ENCODE peak calls at places on chromosomes 2 and 18, in nine cellular contexts. R, N, Z, Q, J, L, G, O and E are unnamed samples.

GRCh38 chr2:169637620-169638019 is 53.5 kb downstream of the PPIG start:
- DNase-seq in R (no peak), N (no peak), Z (no peak), Q (peak), J (no peak), L (peak), G (no peak), O (no peak), E (peak)

GRCh38 chr2:120552800-120553471 is 182.7 kb upstream of the GLI2 start:
- DNase-seq in R (peak), N (no peak), Z (peak), Q (no peak), J (peak), L (peak), G (peak), O (peak), E (no peak)

GRCh38 chr2:42755161-42755900 is 8.6 kb downstream of the OXER1 start:
- DNase-seq in R (no peak), N (no peak), Z (no peak), Q (no peak), J (no peak), L (peak), G (peak), O (no peak), E (no peak)

GRCh38 chr18:40553029-40553428 is 1402.0 kb upstream of the PIK3C3 start:
- DNase-seq in R (no peak), N (no peak), Z (no peak), Q (no peak), J (no peak), L (no peak), G (no peak), O (no peak), E (no peak)

GRCh38 chr2:83531211-83531610 is 927.9 kb downstream of the SUCLG1 start:
- DNase-seq in R (no peak), N (no peak), Z (no peak), Q (no peak), J (no peak), L (peak), G (no peak), O (no peak), E (no peak)

GRCh38 chr2:96336104-96336775 is 674 bp downstream of the NCAPH start:
- DNase-seq in R (no peak), N (no peak), Z (no peak), Q (no peak), J (no peak), L (no peak), G (no peak), O (no peak), E (no peak)

GRCh38 chr2:24837996-24838513 is 44.8 kb downstream of the CENPO start:
- DNase-seq in R (no peak), N (no peak), Z (peak), Q (no peak), J (peak), L (no peak), G (no peak), O (no peak), E (no peak)

GRCh38 chr18:2240311-2240705 is 331.0 kb downstream of the METTL4 start:
- DNase-seq in R (no peak), N (no peak), Z (no peak), Q (no peak), J (no peak), L (peak), G (no peak), O (no peak), E (no peak)

GRCh38 chr2:20661028-20661980 is 5.6 kb upstream of the GDF7 start:
- DNase-seq in R (peak), N (peak), Z (peak), Q (no peak), J (peak), L (peak), G (peak), O (peak), E (no peak)

GRCh38 chr2:193845604-193846003 is 1650.9 kb upstream of the TMEFF2 start:
- DNase-seq in R (no peak), N (no peak), Z (no peak), Q (no peak), J (no peak), L (no peak), G (no peak), O (no peak), E (no peak)

GRCh38 chr2:146229513-146230155 is 1615.2 kb upstream of the ACVR2A start:
- DNase-seq in R (no peak), N (no peak), Z (no peak), Q (no peak), J (no peak), L (no peak), G (no peak), O (no peak), E (no peak)

GRCh38 chr18:49874238-49874637 is 60.9 kb upstream of the ACAA2 start:
- DNase-seq in R (no peak), N (no peak), Z (no peak), Q (no peak), J (no peak), L (no peak), G (no peak), O (no peak), E (no peak)

GRCh38 chr2:212940816-212941215 is 210.6 kb downstream of the IKZF2 start:
- DNase-seq in R (peak), N (no peak), Z (no peak), Q (no peak), J (no peak), L (peak), G (peak), O (peak), E (no peak)

GRCh38 chr18:67997496-67997895 is 481.0 kb upstream of the DSEL start:
- DNase-seq in R (no peak), N (no peak), Z (no peak), Q (no peak), J (no peak), L (no peak), G (no peak), O (no peak), E (no peak)

GRCh38 chr2:222480497-222480896 is 56.2 kb downstream of the SGPP2 start:
- DNase-seq in R (no peak), N (no peak), Z (no peak), Q (no peak), J (no peak), L (peak), G (no peak), O (no peak), E (no peak)

GRCh38 chr2:157257312-157258252 is at the start of gene GALNT5:
- DNase-seq in R (no peak), N (no peak), Z (no peak), Q (no peak), J (no peak), L (peak), G (peak), O (no peak), E (no peak)

GRCh38 chr2:62569907-62570793 is 64.2 kb upstream of the TMEM17 start:
- DNase-seq in R (peak), N (no peak), Z (no peak), Q (no peak), J (no peak), L (no peak), G (peak), O (no peak), E (no peak)

GRCh38 chr2:66534461-66534860 is 99.5 kb downstream of the MEIS1 start:
- DNase-seq in R (no peak), N (no peak), Z (no peak), Q (no peak), J (no peak), L (no peak), G (no peak), O (no peak), E (no peak)

DNA sequence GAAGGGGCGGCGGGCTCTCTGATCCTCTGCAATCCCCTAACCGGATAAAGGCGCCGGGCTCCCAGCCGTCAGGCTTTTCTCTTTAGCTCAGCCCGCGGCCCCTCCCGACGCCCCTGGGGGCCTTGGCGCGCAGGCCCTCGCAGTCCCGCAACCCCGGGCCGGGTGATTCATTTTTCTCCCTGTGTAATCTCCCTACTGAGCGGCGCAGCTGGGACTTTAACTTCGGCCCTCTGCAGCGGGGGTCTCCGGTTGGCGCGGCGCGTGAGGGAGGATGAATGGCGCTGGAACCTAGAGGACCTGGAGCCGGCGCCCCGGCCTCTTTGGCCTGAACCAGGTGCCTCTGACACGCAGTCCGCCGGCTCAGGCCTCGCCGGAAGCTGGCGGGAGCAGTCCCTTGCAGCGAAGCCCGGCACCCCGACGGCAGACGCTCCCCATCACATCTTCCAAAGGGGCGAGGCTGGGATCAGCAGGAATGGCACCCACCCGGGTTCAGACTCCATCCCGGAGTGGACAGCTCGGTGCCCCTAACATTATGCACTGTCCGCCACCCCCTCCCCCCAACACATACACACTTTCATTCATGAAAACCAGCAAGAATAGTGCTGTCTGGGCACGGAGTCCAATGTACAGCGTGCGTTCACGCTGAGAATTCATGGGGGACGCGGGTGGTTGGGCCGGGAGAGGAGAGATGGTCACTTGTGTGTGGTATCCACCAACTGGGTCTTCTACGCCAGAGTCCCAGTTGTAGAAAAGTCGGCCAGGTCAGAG is 1.2 kb downstream of the CNGA3 start:
- DNase-seq in R (no peak), N (no peak), Z (no peak), Q (no peak), J (no peak), L (no peak), G (no peak), O (no peak), E (no peak)
- H3K4me3 ChIP-seq in R (no peak), N (no peak), Z (no peak), Q (no peak), J (no peak), L (no peak), G (no peak), O (peak), E (no peak)

GRCh38 chr2:161426416-161426787 is 10.3 kb downstream of the TBR1 start:
- DNase-seq in R (no peak), N (no peak), Z (no peak), Q (no peak), J (no peak), L (no peak), G (no peak), O (no peak), E (no peak)

GRCh38 chr2:161425966-161426365 is 9.9 kb downstream of the TBR1 start:
- DNase-seq in R (no peak), N (no peak), Z (no peak), Q (no peak), J (no peak), L (no peak), G (no peak), O (no peak), E (no peak)

GRCh38 chr2:161426788-161427412 is 10.8 kb downstream of the TBR1 start:
- DNase-seq in R (no peak), N (no peak), Z (no peak), Q (no peak), J (no peak), L (peak), G (no peak), O (no peak), E (no peak)

GRCh38 chr2:161428240-161428587 is 12.1 kb downstream of the TBR1 start:
- DNase-seq in R (no peak), N (no peak), Z (no peak), Q (no peak), J (no peak), L (no peak), G (no peak), O (no peak), E (no peak)

DNA sequence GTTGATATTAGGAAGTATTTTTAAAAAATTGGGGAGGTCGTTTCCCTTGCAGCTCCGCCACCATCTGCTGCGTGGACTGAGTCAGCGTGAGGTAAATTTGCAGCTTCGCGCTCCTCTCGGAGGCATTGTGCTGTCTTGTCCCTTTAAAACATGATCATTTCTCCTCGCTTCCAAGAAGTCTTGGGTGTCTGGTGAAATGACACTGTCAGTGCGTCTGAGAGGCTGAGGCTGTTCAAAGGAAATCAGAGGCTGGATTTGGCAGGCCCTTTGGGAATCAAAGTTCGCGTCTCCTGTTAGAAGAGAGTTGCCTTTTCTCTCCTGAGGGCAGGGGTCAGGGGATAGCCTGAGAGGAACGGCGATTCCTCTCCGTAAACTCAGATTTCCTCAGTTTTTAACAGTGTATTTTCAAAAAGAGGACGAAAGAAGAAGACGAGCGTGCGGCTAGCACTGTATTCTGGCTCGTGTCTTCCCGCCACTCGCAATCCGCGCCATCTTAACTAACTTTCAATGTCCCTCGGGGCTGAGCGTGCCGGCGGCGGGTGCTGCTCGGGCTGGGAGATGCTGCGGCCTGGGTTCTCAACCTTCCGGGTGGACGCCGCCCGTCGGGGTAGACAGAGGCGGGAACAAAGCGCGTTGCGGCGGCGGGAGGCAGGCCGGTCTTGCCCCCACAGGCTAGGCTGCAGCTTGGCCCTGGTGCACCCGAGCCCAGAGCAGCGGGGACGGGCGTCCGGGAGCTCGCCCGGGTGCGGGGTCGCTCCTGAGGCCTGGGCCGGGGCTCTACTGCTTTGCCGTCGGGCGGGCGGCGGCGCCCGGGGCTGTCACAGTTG is 11.5 kb downstream of the TBR1 start:
- DNase-seq in R (no peak), N (no peak), Z (peak), Q (no peak), J (peak), L (no peak), G (no peak), O (no peak), E (no peak)
- H3K4me3 ChIP-seq in R (no peak), N (no peak), Z (no peak), Q (no peak), J (peak), L (no peak), G (no peak), O (peak), E (peak)

DNA sequence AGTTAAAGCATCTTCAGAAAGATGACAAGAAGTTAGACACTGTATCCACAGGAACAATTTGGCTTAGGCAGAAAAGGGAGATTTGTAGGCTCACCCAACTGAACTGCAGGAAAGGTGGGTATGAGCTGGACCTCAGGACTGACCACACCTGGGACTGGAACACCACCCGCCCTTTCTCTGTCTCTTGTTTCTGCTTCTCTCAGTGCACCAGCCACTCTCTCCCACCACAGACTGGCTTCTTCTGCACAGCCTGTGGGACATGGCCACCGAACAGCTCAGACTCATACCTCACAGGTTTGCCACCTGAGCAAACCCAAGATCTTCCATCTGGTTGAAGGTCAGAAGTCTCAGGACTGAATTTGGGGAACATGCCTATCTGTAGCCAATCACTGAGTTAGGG is 14.2 kb upstream of the MALT1 start:
- DNase-seq in R (no peak), N (no peak), Z (no peak), Q (no peak), J (no peak), L (no peak), G (no peak), O (no peak), E (no peak)
- H3K4me3 ChIP-seq in R (no peak), N (no peak), Z (no peak), Q (no peak), J (no peak), L (no peak), G (no peak), O (no peak), E (no peak)

GRCh38 chr2:209062210-209062609 is 361.6 kb upstream of the MAP2 start:
- DNase-seq in R (no peak), N (no peak), Z (no peak), Q (no peak), J (no peak), L (no peak), G (no peak), O (no peak), E (no peak)
- H3K4me3 ChIP-seq in R (no peak), N (no peak), Z (no peak), Q (no peak), J (no peak), L (no peak), G (no peak), O (no peak), E (no peak)

GRCh38 chr18:57619881-57620280 is 1.8 kb downstream of the NARS1 start:
- DNase-seq in R (no peak), N (no peak), Z (no peak), Q (no peak), J (no peak), L (no peak), G (no peak), O (no peak), E (no peak)
- H3K4me3 ChIP-seq in R (no peak), N (no peak), Z (no peak), Q (no peak), J (peak), L (peak), G (no peak), O (no peak), E (no peak)

GRCh38 chr2:199458017-199458805 is 472 bp upstream of the SATB2 start:
- DNase-seq in R (peak), N (peak), Z (peak), Q (no peak), J (peak), L (no peak), G (peak), O (no peak), E (no peak)

GRCh38 chr2:199457147-199458016 is at the start of gene SATB2:
- DNase-seq in R (peak), N (no peak), Z (peak), Q (no peak), J (peak), L (peak), G (peak), O (no peak), E (no peak)

GRCh38 chr2:199455186-199455532 is 2.6 kb downstream of the SATB2 start:
- DNase-seq in R (no peak), N (no peak), Z (no peak), Q (no peak), J (no peak), L (no peak), G (no peak), O (no peak), E (no peak)

GRCh38 chr2:199456383-199457146 is 1.2 kb downstream of the SATB2 start:
- DNase-seq in R (no peak), N (no peak), Z (no peak), Q (no peak), J (no peak), L (no peak), G (no peak), O (no peak), E (no peak)

DNA sequence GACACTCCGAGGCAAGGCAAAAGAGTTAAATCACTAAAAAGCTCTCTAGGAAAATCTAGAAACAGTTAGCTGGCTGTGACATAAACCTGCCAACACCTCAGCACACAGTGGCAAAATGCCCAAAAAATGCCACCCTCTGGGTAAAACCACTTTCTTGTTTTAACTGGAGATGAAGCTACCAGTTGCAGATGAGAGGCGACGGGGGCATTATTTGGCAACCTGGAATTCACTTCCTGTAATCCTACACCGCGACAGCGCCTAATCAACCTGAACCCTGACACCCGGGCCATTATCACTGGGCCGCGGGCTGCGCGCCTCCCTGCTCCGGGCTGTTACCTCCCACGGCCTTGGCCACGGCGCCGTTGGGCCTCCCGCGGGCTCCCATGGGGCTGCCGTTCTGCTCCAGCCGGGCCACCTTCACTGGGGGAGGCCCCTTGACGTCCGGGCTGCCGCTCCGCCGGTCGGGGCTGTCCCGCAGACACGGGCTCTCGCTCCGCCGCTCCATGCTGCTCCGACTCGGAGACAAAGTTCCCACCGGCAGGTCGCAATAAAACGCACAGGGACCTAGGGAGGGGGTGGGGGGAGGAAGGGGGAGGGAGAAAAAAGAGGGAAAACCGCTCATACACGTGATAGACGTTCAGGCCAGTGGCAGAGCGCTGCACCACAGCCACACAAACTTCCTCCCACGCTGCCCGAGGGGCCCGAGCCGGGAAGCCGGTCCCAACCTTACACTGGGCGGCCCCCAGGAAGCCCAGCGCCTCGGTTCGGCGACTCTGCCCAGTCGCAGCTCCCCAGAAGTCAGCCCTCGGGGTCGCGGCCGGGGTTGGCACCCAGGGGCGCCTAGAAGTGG is 2.0 kb downstream of the SATB2 start:
- DNase-seq in R (peak), N (no peak), Z (peak), Q (no peak), J (peak), L (peak), G (peak), O (no peak), E (no peak)
- H3K4me3 ChIP-seq in R (peak), N (no peak), Z (peak), Q (peak), J (peak), L (peak), G (no peak), O (peak), E (peak)

DNA sequence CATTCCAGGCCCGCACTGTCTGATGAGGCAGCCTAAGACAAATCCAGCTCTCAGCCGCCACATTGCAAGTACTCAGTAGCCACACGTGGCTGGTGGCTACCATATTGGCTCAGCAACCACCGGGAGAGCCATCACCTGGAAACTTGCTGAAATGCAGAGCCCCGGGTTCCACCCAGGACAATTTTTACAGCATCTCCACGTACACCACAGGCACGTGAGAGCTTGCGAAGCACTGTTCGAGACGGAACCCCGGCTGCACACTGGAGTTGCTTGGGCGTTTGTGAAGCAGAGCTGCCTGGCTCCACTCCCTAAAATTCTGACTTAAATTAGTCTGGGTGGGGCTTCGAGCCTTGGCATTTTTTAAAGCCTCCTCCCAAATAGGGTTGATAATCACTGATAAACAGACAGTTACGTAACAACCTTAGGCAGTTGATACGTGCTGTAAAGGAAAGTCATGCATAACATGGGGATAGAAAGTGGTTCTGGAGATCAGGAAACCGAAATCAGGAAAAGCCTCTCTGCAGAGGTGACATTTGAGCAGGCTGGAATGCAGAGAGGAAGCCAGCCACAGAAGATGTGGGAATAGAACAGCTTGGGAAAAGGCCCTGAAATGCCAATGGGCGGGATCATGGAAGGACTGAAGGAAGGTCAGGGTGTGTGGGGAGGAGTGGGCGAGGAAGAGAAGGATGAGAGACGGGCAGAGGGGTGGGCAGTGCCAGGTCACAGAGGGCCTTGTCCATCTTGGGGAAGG is 6.2 kb downstream of the ASAP2 start:
- DNase-seq in R (no peak), N (no peak), Z (no peak), Q (no peak), J (no peak), L (peak), G (peak), O (no peak), E (no peak)
- H3K4me3 ChIP-seq in R (no peak), N (no peak), Z (peak), Q (no peak), J (no peak), L (no peak), G (no peak), O (no peak), E (no peak)